ENCODE peak calls at places on chromosome 12, in eight cellular contexts. S is uterus; N is HFF-Myc; Y is A549; H is psoas muscle; V is CD8-positive, alpha-beta T cell; Q is AG04449; A is GM23338. K is an unnamed sample.

GRCh38 chr12:49866859-49867579 is 24.1 kb upstream of the BCDIN3D start:
- DNase-seq in V (peak; percentile 74), Y (peak; percentile 95), H (peak; percentile 74), N (no peak), S (peak; percentile 83), A (peak; percentile 90), Q (no peak), K (peak; percentile 60)

GRCh38 chr12:49777800-49778748 is 36.7 kb downstream of the TMBIM6 start:
- DNase-seq in Y (peak; percentile 85), S (no peak), N (no peak), Q (no peak), H (no peak), A (peak; percentile 90), V (peak; percentile 81), K (peak; percentile 34)

GRCh38 chr12:89160716-89161123 is 191.6 kb downstream of the DUSP6 start:
- DNase-seq in Y (no peak), N (no peak), H (peak; percentile 49), A (no peak), V (no peak), S (peak; percentile 55), Q (no peak), K (peak; percentile 85)

GRCh38 chr12:21500786-21501257 is 613 bp downstream of the RECQL start:
- DNase-seq in Y (no peak), S (no peak), N (no peak), Q (no peak), H (no peak), V (no peak), A (no peak), K (no peak)

GRCh38 chr12:77493311-77493710 is 337.4 kb upstream of the NAV3 start:
- DNase-seq in H (no peak), Q (no peak), A (no peak), Y (no peak), V (no peak), S (no peak), N (no peak), K (peak; percentile 5)

GRCh38 chr12:133130808-133131128 is 341 bp downstream of the ZNF10 start:
- DNase-seq in V (no peak), N (no peak), Q (no peak), H (peak; percentile 22), S (no peak), Y (no peak), A (no peak), K (peak; percentile 20)

GRCh38 chr12:4412462-4412861 is 33.0 kb upstream of the FGF23 start:
- DNase-seq in N (peak; percentile 48), V (no peak), Q (no peak), S (no peak), H (no peak), Y (no peak), A (no peak), K (no peak)

GRCh38 chr12:32501835-32502333 is 102.5 kb downstream of the FGD4 start:
- DNase-seq in Y (no peak), V (no peak), Q (no peak), S (peak; percentile 22), N (peak; percentile 91), H (peak; percentile 20), A (peak; percentile 96), K (peak; percentile 51)

GRCh38 chr12:60494249-60494648 is 898.4 kb downstream of the SLC16A7 start:
- DNase-seq in V (no peak), Q (peak; percentile 4), S (no peak), H (no peak), A (peak; percentile 59), N (peak; percentile 27), Y (peak; percentile 3), K (peak; percentile 76)

GRCh38 chr12:96187675-96188355 is 6.4 kb upstream of the ELK3 start:
- DNase-seq in A (no peak), S (no peak), Q (no peak), N (no peak), H (no peak), V (no peak), Y (no peak), K (no peak)

GRCh38 chr12:24901975-24902461 is 46.9 kb downstream of the BCAT1 start:
- DNase-seq in A (peak; percentile 81), V (no peak), N (no peak), Y (no peak), Q (no peak), S (no peak), H (no peak), K (no peak)

GRCh38 chr12:91958816-91959215 is 186.8 kb downstream of the BTG1 start:
- DNase-seq in H (no peak), A (no peak), N (peak; percentile 7), V (no peak), S (no peak), Y (no peak), Q (peak; percentile 53), K (peak; percentile 47)

GRCh38 chr12:29220632-29221336 is 71.7 kb downstream of the FAR2 start:
- DNase-seq in S (no peak), V (no peak), A (no peak), N (no peak), H (no peak), Q (no peak), Y (no peak), K (no peak)

GRCh38 chr12:19778822-19779221 is 339.5 kb downstream of the AEBP2 start:
- DNase-seq in S (no peak), Y (no peak), V (no peak), H (no peak), N (no peak), Q (no peak), A (no peak), K (peak; percentile 34)

GRCh38 chr12:110262442-110263388 is 18.3 kb upstream of the ATP2A2 start:
- DNase-seq in Q (no peak), S (no peak), H (no peak), V (no peak), A (no peak), N (no peak), Y (no peak), K (no peak)

GRCh38 chr12:84676787-84677186 is 235.8 kb downstream of the SLC6A15 start:
- DNase-seq in V (no peak), Q (no peak), H (no peak), N (no peak), Y (no peak), S (no peak), A (no peak), K (no peak)

GRCh38 chr12:106594447-106594846 is 11.6 kb downstream of the RFX4 start:
- DNase-seq in A (peak; percentile 18), Y (no peak), Q (no peak), S (no peak), N (no peak), V (no peak), H (no peak), K (no peak)

GRCh38 chr12:51395283-51396230 is 4.4 kb upstream of the GALNT6 start:
- DNase-seq in Y (no peak), V (peak; percentile 21), S (no peak), N (no peak), H (no peak), Q (no peak), A (no peak), K (no peak)

GRCh38 chr12:124568431-124569374 is 1.3 kb upstream of the NCOR2 start:
- DNase-seq in V (no peak), N (peak; percentile 87), H (peak; percentile 81), Q (peak; percentile 86), A (peak; percentile 71), Y (no peak), S (peak; percentile 87), K (peak; percentile 97)

GRCh38 chr12:38949363-38949762 is 44.0 kb upstream of the CPNE8 start:
- DNase-seq in Y (no peak), N (no peak), V (no peak), S (no peak), H (no peak), Q (no peak), A (no peak), K (peak; percentile 4)

GRCh38 chr12:2877959-2878732 is 1.1 kb downstream of the RHNO1 start:
- DNase-seq in Y (no peak), A (no peak), Q (no peak), N (no peak), H (no peak), V (no peak), S (no peak), K (peak; percentile 63)

GRCh38 chr12:8968761-8969160 is 19.3 kb upstream of the M6PR start:
- DNase-seq in Q (no peak), V (no peak), A (no peak), H (no peak), Y (no peak), N (no peak), S (no peak), K (no peak)
- H3K4me3 ChIP-seq in Q (no peak overlapping the region), V (no peak overlapping the region), A (no peak overlapping the region), H (no peak overlapping the region), Y (no peak overlapping the region), N (no peak overlapping the region), S (no peak overlapping the region), K (no peak overlapping the region)

DNA sequence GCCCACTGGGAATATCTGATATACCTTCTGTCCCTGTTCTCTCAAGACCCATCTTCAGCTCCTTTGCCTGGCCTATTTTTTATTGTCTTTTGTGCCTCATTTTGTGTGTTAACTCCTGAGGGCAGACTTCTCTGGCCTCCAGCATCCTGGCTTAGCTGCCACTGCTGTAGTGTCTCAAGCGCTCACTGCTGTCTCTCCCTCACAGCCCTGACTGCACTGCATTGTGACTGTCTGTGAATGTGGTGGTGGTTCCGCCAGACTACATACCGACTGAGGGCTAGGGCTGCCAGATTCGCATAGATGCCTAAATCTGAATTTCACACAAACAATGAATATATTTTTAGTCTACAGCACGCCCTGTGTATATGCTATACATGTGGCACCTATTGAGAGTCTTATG is 1088.9 kb upstream of the TMEM132C start:
- DNase-seq in N (no peak), V (no peak), A (no peak), Q (no peak), Y (no peak), H (no peak), S (no peak), K (no peak)
- TF ChIP-seq CTCF in N (no peak), V (no peak), A (no peak), Q (no peak), Y (no peak), H (no peak), S (no peak), K (no peak)

DNA sequence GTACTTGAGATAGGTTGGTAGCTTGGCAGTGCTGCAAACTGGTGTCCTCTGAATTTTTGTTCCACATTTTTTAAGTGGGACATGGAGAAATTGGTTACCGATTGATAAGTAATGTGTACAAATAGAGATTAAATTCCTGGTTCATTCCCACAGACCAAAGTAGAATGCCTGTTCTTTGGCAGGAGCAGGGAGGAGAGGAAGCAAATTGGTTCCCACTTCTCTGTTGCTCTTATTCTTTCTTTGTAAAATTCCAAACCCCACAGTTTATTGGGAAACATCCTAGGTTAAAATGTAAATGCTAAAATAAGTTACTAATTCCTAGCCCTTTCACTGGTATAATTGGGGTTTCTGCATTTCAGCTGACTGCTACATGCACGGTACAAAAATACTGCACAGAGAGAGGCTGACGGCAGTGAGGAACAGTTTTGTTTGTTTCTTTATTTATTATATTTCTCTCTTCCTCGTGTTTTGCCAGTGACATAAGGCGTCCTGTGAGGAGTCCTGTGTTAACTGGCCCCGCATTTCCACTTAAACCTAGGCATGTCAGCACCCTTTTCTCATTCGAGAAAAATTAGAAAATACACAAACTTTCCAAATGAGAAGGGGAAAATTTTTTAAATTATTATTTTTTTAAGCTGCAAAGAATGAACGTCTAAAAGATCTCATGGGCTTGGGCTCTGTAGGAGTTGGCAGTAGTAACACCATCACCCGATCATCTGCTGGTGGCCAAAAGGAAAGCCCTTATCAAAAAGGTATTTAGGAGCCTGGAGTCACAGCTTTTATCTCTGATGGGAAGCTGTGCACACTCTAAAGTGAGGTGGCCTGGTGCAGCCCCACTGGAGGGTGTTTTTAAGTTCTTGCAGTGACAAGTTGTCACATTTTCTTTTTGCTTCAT is 25.4 kb upstream of the BCL7A start:
- DNase-seq in N (no peak), Q (no peak), S (no peak), Y (no peak), V (no peak), A (no peak), H (no peak), K (peak; percentile 18)
- H3K4me3 ChIP-seq in N (no peak overlapping the region), Q (no peak overlapping the region), S (no peak overlapping the region), Y (no peak overlapping the region), V (no peak overlapping the region), A (no peak overlapping the region), H (no peak overlapping the region), K (no peak overlapping the region)

GRCh38 chr12:82019533-82019932 is 260.4 kb upstream of the PPFIA2 start:
- DNase-seq in V (no peak), A (peak; percentile 53), S (no peak), N (no peak), Q (no peak), Y (no peak), H (no peak), K (peak; percentile 24)
- TF ChIP-seq CTCF in V (no peak), A (peak; percentile 61), S (no peak), N (no peak), Q (no peak), Y (no peak), H (no peak), K (peak; percentile 49)

K was measured in fibroblast of the aortic adventitia.